ENCODE peak calls at places on chromosome 4, in eight cellular contexts. One of them, this sample, is unnamed.

GRCh38 chr4:33411182-33411581 is 2691.0 kb downstream of the PCDH7 start:
- DNase-seq in activated CD4-positive, alpha-beta T cell treated with anti-CD3 and anti-CD28 coated beads, Interleukin-2, amount 10 ng/mL, durations not matched to agents 7 days and 5 days: no peak
- DNase-seq in stimulated activated CD4-positive, alpha-beta T cell treated with anti-CD3 and anti-CD28 coated beads, Interleukin-15, amount 100 ng/mL, for 1 hour: no peak
- DNase-seq in mammary epithelial cell: no peak
- DNase-seq in NCI-H1048: no peak
- DNase-seq in GM13977: no peak
- DNase-seq in NCI-H2029 treated with DMSO at 0.1 percent for 48 hours: no peak
- DNase-seq in CD4-positive, CD25-positive, alpha-beta regulatory T cell: no peak
- DNase-seq in this sample: peak

GRCh38 chr4:113540859-113541258 is 220.7 kb downstream of the CAMK2D start:
- DNase-seq in activated CD4-positive, alpha-beta T cell treated with anti-CD3 and anti-CD28 coated beads, Interleukin-2, amount 10 ng/mL, durations not matched to agents 7 days and 5 days: no peak
- DNase-seq in stimulated activated CD4-positive, alpha-beta T cell treated with anti-CD3 and anti-CD28 coated beads, Interleukin-15, amount 100 ng/mL, for 1 hour: no peak
- DNase-seq in mammary epithelial cell: peak
- DNase-seq in NCI-H1048: no peak
- DNase-seq in GM13977: no peak
- DNase-seq in NCI-H2029 treated with DMSO at 0.1 percent for 48 hours: no peak
- DNase-seq in CD4-positive, CD25-positive, alpha-beta regulatory T cell: no peak
- DNase-seq in this sample: no peak

GRCh38 chr4:168076989-168077725 is 15.2 kb upstream of the ANXA10 start:
- DNase-seq in activated CD4-positive, alpha-beta T cell treated with anti-CD3 and anti-CD28 coated beads, Interleukin-2, amount 10 ng/mL, durations not matched to agents 7 days and 5 days: peak
- DNase-seq in stimulated activated CD4-positive, alpha-beta T cell treated with anti-CD3 and anti-CD28 coated beads, Interleukin-15, amount 100 ng/mL, for 1 hour: no peak
- DNase-seq in mammary epithelial cell: peak
- DNase-seq in NCI-H1048: peak
- DNase-seq in GM13977: peak
- DNase-seq in NCI-H2029 treated with DMSO at 0.1 percent for 48 hours: peak
- DNase-seq in CD4-positive, CD25-positive, alpha-beta regulatory T cell: peak
- DNase-seq in this sample: peak

GRCh38 chr4:86007042-86007441 is 352.8 kb downstream of the MAPK10 start:
- DNase-seq in activated CD4-positive, alpha-beta T cell treated with anti-CD3 and anti-CD28 coated beads, Interleukin-2, amount 10 ng/mL, durations not matched to agents 7 days and 5 days: no peak
- DNase-seq in stimulated activated CD4-positive, alpha-beta T cell treated with anti-CD3 and anti-CD28 coated beads, Interleukin-15, amount 100 ng/mL, for 1 hour: no peak
- DNase-seq in mammary epithelial cell: no peak
- DNase-seq in NCI-H1048: no peak
- DNase-seq in GM13977: no peak
- DNase-seq in NCI-H2029 treated with DMSO at 0.1 percent for 48 hours: no peak
- DNase-seq in CD4-positive, CD25-positive, alpha-beta regulatory T cell: no peak
- DNase-seq in this sample: no peak

GRCh38 chr4:48467442-48467841 is 15.7 kb upstream of the SLC10A4 start:
- DNase-seq in activated CD4-positive, alpha-beta T cell treated with anti-CD3 and anti-CD28 coated beads, Interleukin-2, amount 10 ng/mL, durations not matched to agents 7 days and 5 days: no peak
- DNase-seq in stimulated activated CD4-positive, alpha-beta T cell treated with anti-CD3 and anti-CD28 coated beads, Interleukin-15, amount 100 ng/mL, for 1 hour: no peak
- DNase-seq in mammary epithelial cell: no peak
- DNase-seq in NCI-H1048: no peak
- DNase-seq in GM13977: no peak
- DNase-seq in NCI-H2029 treated with DMSO at 0.1 percent for 48 hours: no peak
- DNase-seq in CD4-positive, CD25-positive, alpha-beta regulatory T cell: no peak
- DNase-seq in this sample: no peak

GRCh38 chr4:24363751-24364150 is 220.6 kb downstream of the DHX15 start:
- DNase-seq in activated CD4-positive, alpha-beta T cell treated with anti-CD3 and anti-CD28 coated beads, Interleukin-2, amount 10 ng/mL, durations not matched to agents 7 days and 5 days: no peak
- DNase-seq in stimulated activated CD4-positive, alpha-beta T cell treated with anti-CD3 and anti-CD28 coated beads, Interleukin-15, amount 100 ng/mL, for 1 hour: no peak
- DNase-seq in mammary epithelial cell: no peak
- DNase-seq in NCI-H1048: no peak
- DNase-seq in GM13977: no peak
- DNase-seq in NCI-H2029 treated with DMSO at 0.1 percent for 48 hours: no peak
- DNase-seq in CD4-positive, CD25-positive, alpha-beta regulatory T cell: no peak
- DNase-seq in this sample: no peak

GRCh38 chr4:87092389-87093141 is 127.9 kb downstream of the KLHL8 start:
- DNase-seq in activated CD4-positive, alpha-beta T cell treated with anti-CD3 and anti-CD28 coated beads, Interleukin-2, amount 10 ng/mL, durations not matched to agents 7 days and 5 days: no peak
- DNase-seq in stimulated activated CD4-positive, alpha-beta T cell treated with anti-CD3 and anti-CD28 coated beads, Interleukin-15, amount 100 ng/mL, for 1 hour: no peak
- DNase-seq in mammary epithelial cell: peak
- DNase-seq in NCI-H1048: no peak
- DNase-seq in GM13977: no peak
- DNase-seq in NCI-H2029 treated with DMSO at 0.1 percent for 48 hours: peak
- DNase-seq in CD4-positive, CD25-positive, alpha-beta regulatory T cell: no peak
- DNase-seq in this sample: peak

GRCh38 chr4:140395668-140396067 is 22.2 kb downstream of the SCOC start:
- DNase-seq in activated CD4-positive, alpha-beta T cell treated with anti-CD3 and anti-CD28 coated beads, Interleukin-2, amount 10 ng/mL, durations not matched to agents 7 days and 5 days: no peak
- DNase-seq in stimulated activated CD4-positive, alpha-beta T cell treated with anti-CD3 and anti-CD28 coated beads, Interleukin-15, amount 100 ng/mL, for 1 hour: no peak
- DNase-seq in mammary epithelial cell: no peak
- DNase-seq in NCI-H1048: no peak
- DNase-seq in GM13977: no peak
- DNase-seq in NCI-H2029 treated with DMSO at 0.1 percent for 48 hours: no peak
- DNase-seq in CD4-positive, CD25-positive, alpha-beta regulatory T cell: no peak
- DNase-seq in this sample: peak

GRCh38 chr4:171929477-171929876 is 116.3 kb downstream of the GALNTL6 start:
- DNase-seq in activated CD4-positive, alpha-beta T cell treated with anti-CD3 and anti-CD28 coated beads, Interleukin-2, amount 10 ng/mL, durations not matched to agents 7 days and 5 days: no peak
- DNase-seq in stimulated activated CD4-positive, alpha-beta T cell treated with anti-CD3 and anti-CD28 coated beads, Interleukin-15, amount 100 ng/mL, for 1 hour: no peak
- DNase-seq in mammary epithelial cell: no peak
- DNase-seq in NCI-H1048: no peak
- DNase-seq in GM13977: no peak
- DNase-seq in NCI-H2029 treated with DMSO at 0.1 percent for 48 hours: no peak
- DNase-seq in CD4-positive, CD25-positive, alpha-beta regulatory T cell: no peak
- DNase-seq in this sample: no peak

GRCh38 chr4:52173470-52174055 is 122.5 kb downstream of the SPATA18 start:
- DNase-seq in activated CD4-positive, alpha-beta T cell treated with anti-CD3 and anti-CD28 coated beads, Interleukin-2, amount 10 ng/mL, durations not matched to agents 7 days and 5 days: no peak
- DNase-seq in stimulated activated CD4-positive, alpha-beta T cell treated with anti-CD3 and anti-CD28 coated beads, Interleukin-15, amount 100 ng/mL, for 1 hour: no peak
- DNase-seq in mammary epithelial cell: no peak
- DNase-seq in NCI-H1048: no peak
- DNase-seq in GM13977: no peak
- DNase-seq in NCI-H2029 treated with DMSO at 0.1 percent for 48 hours: no peak
- DNase-seq in CD4-positive, CD25-positive, alpha-beta regulatory T cell: no peak
- DNase-seq in this sample: no peak

GRCh38 chr4:3353747-3354454 is 61.1 kb downstream of the RGS12 start:
- DNase-seq in activated CD4-positive, alpha-beta T cell treated with anti-CD3 and anti-CD28 coated beads, Interleukin-2, amount 10 ng/mL, durations not matched to agents 7 days and 5 days: no peak
- DNase-seq in stimulated activated CD4-positive, alpha-beta T cell treated with anti-CD3 and anti-CD28 coated beads, Interleukin-15, amount 100 ng/mL, for 1 hour: no peak
- DNase-seq in mammary epithelial cell: peak
- DNase-seq in NCI-H1048: no peak
- DNase-seq in GM13977: no peak
- DNase-seq in NCI-H2029 treated with DMSO at 0.1 percent for 48 hours: no peak
- DNase-seq in CD4-positive, CD25-positive, alpha-beta regulatory T cell: no peak
- DNase-seq in this sample: peak

GRCh38 chr4:93834371-93835066 is 6.0 kb downstream of the ATOH1 start:
- DNase-seq in activated CD4-positive, alpha-beta T cell treated with anti-CD3 and anti-CD28 coated beads, Interleukin-2, amount 10 ng/mL, durations not matched to agents 7 days and 5 days: no peak
- DNase-seq in stimulated activated CD4-positive, alpha-beta T cell treated with anti-CD3 and anti-CD28 coated beads, Interleukin-15, amount 100 ng/mL, for 1 hour: no peak
- DNase-seq in mammary epithelial cell: no peak
- DNase-seq in NCI-H1048: no peak
- DNase-seq in GM13977: no peak
- DNase-seq in NCI-H2029 treated with DMSO at 0.1 percent for 48 hours: no peak
- DNase-seq in CD4-positive, CD25-positive, alpha-beta regulatory T cell: no peak
- DNase-seq in this sample: no peak

GRCh38 chr4:25235401-25235800 is 1.6 kb downstream of the PI4K2B start:
- DNase-seq in activated CD4-positive, alpha-beta T cell treated with anti-CD3 and anti-CD28 coated beads, Interleukin-2, amount 10 ng/mL, durations not matched to agents 7 days and 5 days: no peak
- DNase-seq in stimulated activated CD4-positive, alpha-beta T cell treated with anti-CD3 and anti-CD28 coated beads, Interleukin-15, amount 100 ng/mL, for 1 hour: no peak
- DNase-seq in mammary epithelial cell: peak
- DNase-seq in NCI-H1048: no peak
- DNase-seq in GM13977: no peak
- DNase-seq in NCI-H2029 treated with DMSO at 0.1 percent for 48 hours: no peak
- DNase-seq in CD4-positive, CD25-positive, alpha-beta regulatory T cell: peak
- DNase-seq in this sample: no peak

GRCh38 chr4:159048166-159048886 is 54.6 kb upstream of the RAPGEF2 start:
- DNase-seq in activated CD4-positive, alpha-beta T cell treated with anti-CD3 and anti-CD28 coated beads, Interleukin-2, amount 10 ng/mL, durations not matched to agents 7 days and 5 days: no peak
- DNase-seq in stimulated activated CD4-positive, alpha-beta T cell treated with anti-CD3 and anti-CD28 coated beads, Interleukin-15, amount 100 ng/mL, for 1 hour: no peak
- DNase-seq in mammary epithelial cell: peak
- DNase-seq in NCI-H1048: peak
- DNase-seq in GM13977: no peak
- DNase-seq in NCI-H2029 treated with DMSO at 0.1 percent for 48 hours: peak
- DNase-seq in CD4-positive, CD25-positive, alpha-beta regulatory T cell: no peak
- DNase-seq in this sample: peak

GRCh38 chr4:7210818-7211217 is 18.5 kb downstream of the SORCS2 start:
- DNase-seq in activated CD4-positive, alpha-beta T cell treated with anti-CD3 and anti-CD28 coated beads, Interleukin-2, amount 10 ng/mL, durations not matched to agents 7 days and 5 days: no peak
- DNase-seq in stimulated activated CD4-positive, alpha-beta T cell treated with anti-CD3 and anti-CD28 coated beads, Interleukin-15, amount 100 ng/mL, for 1 hour: no peak
- DNase-seq in mammary epithelial cell: no peak
- DNase-seq in NCI-H1048: no peak
- DNase-seq in GM13977: no peak
- DNase-seq in NCI-H2029 treated with DMSO at 0.1 percent for 48 hours: no peak
- DNase-seq in CD4-positive, CD25-positive, alpha-beta regulatory T cell: no peak
- DNase-seq in this sample: no peak

GRCh38 chr4:1975391-1975801 is 33.4 kb downstream of the NELFA start:
- DNase-seq in activated CD4-positive, alpha-beta T cell treated with anti-CD3 and anti-CD28 coated beads, Interleukin-2, amount 10 ng/mL, durations not matched to agents 7 days and 5 days: no peak
- DNase-seq in stimulated activated CD4-positive, alpha-beta T cell treated with anti-CD3 and anti-CD28 coated beads, Interleukin-15, amount 100 ng/mL, for 1 hour: no peak
- DNase-seq in mammary epithelial cell: no peak
- DNase-seq in NCI-H1048: no peak
- DNase-seq in GM13977: no peak
- DNase-seq in NCI-H2029 treated with DMSO at 0.1 percent for 48 hours: no peak
- DNase-seq in CD4-positive, CD25-positive, alpha-beta regulatory T cell: no peak
- DNase-seq in this sample: peak

GRCh38 chr4:52711271-52711670 is 40.0 kb downstream of the ERVMER34-1 start:
- DNase-seq in activated CD4-positive, alpha-beta T cell treated with anti-CD3 and anti-CD28 coated beads, Interleukin-2, amount 10 ng/mL, durations not matched to agents 7 days and 5 days: no peak
- DNase-seq in stimulated activated CD4-positive, alpha-beta T cell treated with anti-CD3 and anti-CD28 coated beads, Interleukin-15, amount 100 ng/mL, for 1 hour: no peak
- DNase-seq in mammary epithelial cell: no peak
- DNase-seq in NCI-H1048: no peak
- DNase-seq in GM13977: no peak
- DNase-seq in NCI-H2029 treated with DMSO at 0.1 percent for 48 hours: no peak
- DNase-seq in CD4-positive, CD25-positive, alpha-beta regulatory T cell: peak
- DNase-seq in this sample: no peak

GRCh38 chr4:140326395-140326993 is 47.0 kb upstream of the SCOC start:
- DNase-seq in activated CD4-positive, alpha-beta T cell treated with anti-CD3 and anti-CD28 coated beads, Interleukin-2, amount 10 ng/mL, durations not matched to agents 7 days and 5 days: no peak
- DNase-seq in stimulated activated CD4-positive, alpha-beta T cell treated with anti-CD3 and anti-CD28 coated beads, Interleukin-15, amount 100 ng/mL, for 1 hour: no peak
- DNase-seq in mammary epithelial cell: peak
- DNase-seq in NCI-H1048: no peak
- DNase-seq in GM13977: no peak
- DNase-seq in NCI-H2029 treated with DMSO at 0.1 percent for 48 hours: peak
- DNase-seq in CD4-positive, CD25-positive, alpha-beta regulatory T cell: peak
- DNase-seq in this sample: peak

GRCh38 chr4:76830612-76831474 is 67.1 kb downstream of the SOWAHB start:
- DNase-seq in activated CD4-positive, alpha-beta T cell treated with anti-CD3 and anti-CD28 coated beads, Interleukin-2, amount 10 ng/mL, durations not matched to agents 7 days and 5 days: no peak
- DNase-seq in stimulated activated CD4-positive, alpha-beta T cell treated with anti-CD3 and anti-CD28 coated beads, Interleukin-15, amount 100 ng/mL, for 1 hour: no peak
- DNase-seq in mammary epithelial cell: no peak
- DNase-seq in NCI-H1048: no peak
- DNase-seq in GM13977: no peak
- DNase-seq in NCI-H2029 treated with DMSO at 0.1 percent for 48 hours: peak
- DNase-seq in CD4-positive, CD25-positive, alpha-beta regulatory T cell: no peak
- DNase-seq in this sample: peak

GRCh38 chr4:142354794-142355416 is 491.2 kb downstream of the INPP4B start:
- DNase-seq in activated CD4-positive, alpha-beta T cell treated with anti-CD3 and anti-CD28 coated beads, Interleukin-2, amount 10 ng/mL, durations not matched to agents 7 days and 5 days: peak
- DNase-seq in stimulated activated CD4-positive, alpha-beta T cell treated with anti-CD3 and anti-CD28 coated beads, Interleukin-15, amount 100 ng/mL, for 1 hour: no peak
- DNase-seq in mammary epithelial cell: no peak
- DNase-seq in NCI-H1048: no peak
- DNase-seq in GM13977: no peak
- DNase-seq in NCI-H2029 treated with DMSO at 0.1 percent for 48 hours: no peak
- DNase-seq in CD4-positive, CD25-positive, alpha-beta regulatory T cell: peak
- DNase-seq in this sample: no peak

GRCh38 chr4:105257817-105258495 is 111.3 kb downstream of the TET2 start:
- DNase-seq in activated CD4-positive, alpha-beta T cell treated with anti-CD3 and anti-CD28 coated beads, Interleukin-2, amount 10 ng/mL, durations not matched to agents 7 days and 5 days: no peak
- DNase-seq in stimulated activated CD4-positive, alpha-beta T cell treated with anti-CD3 and anti-CD28 coated beads, Interleukin-15, amount 100 ng/mL, for 1 hour: no peak
- DNase-seq in mammary epithelial cell: no peak
- DNase-seq in NCI-H1048: no peak
- DNase-seq in GM13977: no peak
- DNase-seq in NCI-H2029 treated with DMSO at 0.1 percent for 48 hours: no peak
- DNase-seq in CD4-positive, CD25-positive, alpha-beta regulatory T cell: no peak
- DNase-seq in this sample: peak

This sample was measured in epithelial cell of esophagus.